ENCODE peak calls at places on chromosomes 4 and X, in five cellular contexts. T, I, R, X and D are unnamed samples.
A peak's percentile ranks its signal among the peaks of the same experiment; 100 is the strongest.

GRCh38 chr4:77178560-77178959 is 21.6 kb downstream of the CCNG2 start:
- DNase-seq in X (no peak), T (no peak), R (no peak), I (peak; percentile 85), D (no peak)

GRCh38 chr4:95124906-95125504 is 367.2 kb downstream of the BMPR1B start:
- DNase-seq in X (peak; percentile 70), R (no peak), I (peak; percentile 78), T (peak; percentile 31), D (peak; percentile 57)

GRCh38 chrX:39464253-39464652 is 633.5 kb downstream of the BCOR start:
- DNase-seq in X (no peak), T (no peak), I (no peak), R (no peak), D (no peak)

GRCh38 chrX:108795240-108795639 is 58.9 kb upstream of the IRS4 start:
- DNase-seq in X (no peak), I (no peak), T (no peak), R (no peak), D (no peak)

GRCh38 chr4:97987019-97987648 is 156.1 kb downstream of the STPG2 start:
- DNase-seq in T (no peak), X (peak; percentile 56), R (no peak), I (peak; percentile 8), D (peak; percentile 16)

GRCh38 chr4:136925203-136925602 is 607.1 kb downstream of the PCDH18 start:
- DNase-seq in T (no peak), X (no peak), I (no peak), R (no peak), D (no peak)

GRCh38 chr4:100421356-100421978 is 96.4 kb downstream of the EMCN start:
- DNase-seq in R (no peak), I (peak; percentile 36), X (peak; percentile 43), T (no peak), D (peak; percentile 25)

GRCh38 chr4:126604273-126604867 is 1028.4 kb upstream of the INTU start:
- DNase-seq in T (no peak), R (no peak), X (peak; percentile 38), I (peak; percentile 57), D (peak; percentile 58)

GRCh38 chr4:174461438-174462106 is 60.7 kb downstream of the HPGD start:
- DNase-seq in I (no peak), R (no peak), X (peak; percentile 61), T (no peak), D (no peak)

GRCh38 chr4:2295535-2296442 is 33.9 kb upstream of the MXD4 start:
- DNase-seq in T (no peak), R (no peak), I (no peak), X (no peak), D (no peak)

GRCh38 chr4:78784255-78784654 is 8.1 kb downstream of the BMP2K start:
- DNase-seq in T (no peak), R (no peak), X (no peak), I (peak; percentile 31), D (no peak)

GRCh38 chr4:180898305-180898704 is 1344.9 kb upstream of the TENM3 start:
- DNase-seq in X (no peak), I (no peak), T (no peak), R (no peak), D (no peak)

GRCh38 chr4:190020790-190021717 is 6.0 kb downstream of the FRG2 start:
- DNase-seq in T (no peak), X (peak; percentile 60), I (peak; percentile 83), R (no peak), D (peak; percentile 17)

GRCh38 chr4:136637071-136637777 is 895.1 kb downstream of the PCDH18 start:
- DNase-seq in T (no peak), X (peak; percentile 28), R (no peak), I (peak; percentile 71), D (no peak)

GRCh38 chr4:102518703-102519131 is 17.6 kb downstream of the NFKB1 start:
- DNase-seq in X (no peak), I (peak; percentile 21), R (no peak), T (no peak), D (no peak)

GRCh38 chrX:54550821-54551220 is 20.8 kb downstream of the GNL3L start:
- DNase-seq in X (no peak), T (no peak), I (no peak), R (no peak), D (no peak)

GRCh38 chr4:1208970-1209704 is 36.8 kb upstream of the SPON2 start:
- DNase-seq in T (peak; percentile 32), R (no peak), X (no peak), I (no peak), D (no peak)

GRCh38 chr4:3201718-3202702 is 46.9 kb upstream of the MSANTD1 start:
- DNase-seq in R (peak; percentile 33), T (no peak), X (no peak), I (no peak), D (no peak)

GRCh38 chr4:105186701-105187158 is 40.1 kb downstream of the TET2 start:
- DNase-seq in R (no peak), I (no peak), X (peak; percentile 14), T (no peak), D (no peak)

GRCh38 chrX:40098264-40099045 is 697 bp upstream of the BCOR start:
- DNase-seq in R (peak; percentile 69), T (peak; percentile 45), X (peak; percentile 51), I (peak; percentile 85), D (peak; percentile 83)

GRCh38 chr4:128809477-128810330 is at the start of gene JADE1:
- DNase-seq in R (peak; percentile 93), X (peak; percentile 85), T (peak; percentile 92), I (peak; percentile 96), D (peak; percentile 95)

GRCh38 chrX:134537179-134537945 is 77.4 kb downstream of the HPRT1 start:
- DNase-seq in T (no peak), X (peak; percentile 56), R (no peak), I (no peak), D (no peak)

GRCh38 chr4:57233391-57233790 is 123.2 kb upstream of the IGFBP7 start:
- DNase-seq in R (no peak), X (peak; percentile 85), T (no peak), I (no peak), D (no peak)

GRCh38 chrX:18353931-18354368 is 538 bp downstream of the SCML2 start:
- DNase-seq in I (peak; percentile 70), T (no peak), X (peak; percentile 23), R (no peak), D (peak; percentile 40)

GRCh38 chrX:28847423-28847822 is 260.2 kb downstream of the IL1RAPL1 start:
- DNase-seq in T (no peak), X (peak; percentile 64), R (no peak), I (no peak), D (no peak)